ENCODE peak calls at places on chromosomes 11 and 22, in five cellular contexts. S, R, P, U and D are unnamed samples.

GRCh38 chr11:62664405-62665074 is 470 bp downstream of the C11orf98 start:
- DNase-seq in U (peak; percentile 76), S (peak; percentile 20), R (peak; percentile 71), P (no peak), D (peak; percentile 49)

GRCh38 chr11:26948881-26949280 is 45.0 kb upstream of the FIBIN start:
- DNase-seq in S (no peak), R (peak; percentile 45), P (no peak), U (no peak), D (no peak)

GRCh38 chr22:33923660-33924246 is 3.5 kb upstream of the LARGE1 start:
- DNase-seq in P (peak; percentile 42), U (peak; percentile 80), S (no peak), R (peak; percentile 84), D (peak; percentile 85)

GRCh38 chr11:75508051-75508561 is 17.6 kb downstream of the GDPD5 start:
- DNase-seq in S (no peak), U (no peak), P (no peak), R (no peak), D (no peak)

GRCh38 chr11:47183031-47183856 is 3.0 kb downstream of the PACSIN3 start:
- DNase-seq in P (no peak), U (no peak), R (no peak), S (peak; percentile 54), D (no peak)

GRCh38 chr11:40130427-40130826 is 1329.0 kb downstream of the LRRC4C start:
- DNase-seq in R (no peak), S (no peak), P (no peak), U (no peak), D (no peak)

GRCh38 chr11:95296165-95296564 is 65.2 kb upstream of the SESN3 start:
- DNase-seq in P (peak; percentile 31), S (no peak), R (no peak), U (peak; percentile 48), D (no peak)

GRCh38 chr11:66334605-66335442 is 1.4 kb downstream of the RIN1 start:
- DNase-seq in R (no peak), U (no peak), S (no peak), P (no peak), D (no peak)

GRCh38 chr11:111735262-111736116 is 30.7 kb downstream of the PPP2R1B start:
- DNase-seq in S (peak; percentile 73), R (peak; percentile 99), U (peak; percentile 74), P (peak; percentile 82), D (peak; percentile 99)

GRCh38 chr11:112498701-112499100 is 238.0 kb upstream of the PLET1 start:
- DNase-seq in R (peak; percentile 8), S (no peak), P (no peak), U (no peak), D (no peak)

GRCh38 chr11:33670250-33671011 is 30.2 kb downstream of the C11orf91 start:
- DNase-seq in S (no peak), U (no peak), R (peak; percentile 88), P (no peak), D (peak; percentile 61)

GRCh38 chr11:27571151-27571840 is 64.7 kb upstream of the LIN7C start:
- DNase-seq in S (no peak), P (no peak), U (no peak), R (peak; percentile 26), D (peak; percentile 43)

GRCh38 chr11:290621-291231 is 1.8 kb downstream of the PGGHG start:
- DNase-seq in P (no peak), S (peak; percentile 12), U (peak; percentile 4), R (no peak), D (no peak)

GRCh38 chr11:117986981-117987495 is 844 bp downstream of the IL10RA start:
- DNase-seq in P (no peak), S (no peak), R (peak; percentile 23), U (no peak), D (no peak)

GRCh38 chr11:22787565-22788162 is 41.9 kb downstream of the SVIP start:
- DNase-seq in S (no peak), R (peak; percentile 72), P (no peak), U (peak; percentile 19), D (peak; percentile 76)

GRCh38 chr11:117010808-117011540 is 87.3 kb downstream of the SIK3 start:
- DNase-seq in R (peak; percentile 96), S (no peak), P (peak; percentile 42), U (no peak), D (peak; percentile 89)

GRCh38 chr22:41178425-41178975 is 26.6 kb upstream of the L3MBTL2 start:
- DNase-seq in S (peak; percentile 73), R (no peak), P (no peak), U (peak; percentile 14), D (no peak)

GRCh38 chr22:37708580-37709444 is 12.0 kb downstream of the TRIOBP start:
- DNase-seq in S (peak; percentile 29), P (no peak), U (peak; percentile 25), R (no peak), D (no peak)

GRCh38 chr22:25495286-25495685 is 69.2 kb upstream of the GRK3 start:
- DNase-seq in P (no peak), U (peak; percentile 15), R (no peak), S (no peak), D (no peak)

GRCh38 chr11:125166347-125166841 is 1.8 kb downstream of the PKNOX2 start:
- DNase-seq in R (peak; percentile 53), S (peak; percentile 24), P (no peak), U (peak; percentile 37), D (peak; percentile 37)

GRCh38 chr11:125165664-125166346 is 1.3 kb downstream of the PKNOX2 start:
- DNase-seq in P (no peak), S (no peak), R (peak; percentile 66), U (no peak), D (peak; percentile 50)

GRCh38 chr11:125167954-125168821 is 3.6 kb downstream of the PKNOX2 start:
- DNase-seq in U (peak; percentile 84), R (peak; percentile 41), S (no peak), P (no peak), D (peak; percentile 73)

GRCh38 chr11:125167292-125167953 is 2.9 kb downstream of the PKNOX2 start:
- DNase-seq in U (peak; percentile 71), P (peak; percentile 65), R (no peak), S (peak; percentile 33), D (peak; percentile 56)

GRCh38 chr11:125166903-125167291 is 2.3 kb downstream of the PKNOX2 start:
- DNase-seq in P (no peak), R (no peak), U (no peak), S (no peak), D (no peak)
- H3K4me3 ChIP-seq in P (peak overlapping the region; percentile 55), R (peak overlapping the region; percentile 74), U (no peak overlapping the region), S (peak overlapping the region; percentile 83), D (peak overlapping the region; percentile 81)

GRCh38 chr11:91397134-91397468 is 827.5 kb upstream of the FAT3 start:
- DNase-seq in P (no peak), R (no peak), S (no peak), U (no peak), D (no peak)

GRCh38 chr11:91394718-91395414 is 829.8 kb upstream of the FAT3 start:
- DNase-seq in R (no peak), U (peak; percentile 56), P (no peak), S (no peak), D (no peak)

GRCh38 chr11:91394073-91394717 is 830.4 kb upstream of the FAT3 start:
- DNase-seq in R (no peak), S (no peak), U (peak; percentile 4), P (no peak), D (no peak)

GRCh38 chr11:91396243-91397133 is 828.1 kb upstream of the FAT3 start:
- DNase-seq in P (no peak), U (no peak), S (no peak), R (no peak), D (no peak)
- H3K4me3 ChIP-seq in P (no peak overlapping the region), U (no peak overlapping the region), S (no peak overlapping the region), R (no peak overlapping the region), D (no peak overlapping the region)

GRCh38 chr11:82734120-82734479 is 436 bp upstream of the FAM181B start:
- DNase-seq in P (no peak), U (no peak), R (no peak), S (no peak), D (no peak)
- H3K4me3 ChIP-seq in P (peak overlapping the region; percentile 41), U (no peak overlapping the region), R (peak overlapping the region; percentile 55), S (peak overlapping the region; percentile 71), D (no peak overlapping the region)

GRCh38 chr22:24207264-24208011 is 26.2 kb downstream of the SUSD2 start:
- DNase-seq in U (no peak), P (no peak), R (peak; percentile 53), S (no peak), D (peak; percentile 60)
- H3K4me3 ChIP-seq in U (no peak overlapping the region), P (no peak overlapping the region), R (peak overlapping the region; percentile 25), S (peak overlapping the region; percentile 9), D (no peak overlapping the region)

DNA sequence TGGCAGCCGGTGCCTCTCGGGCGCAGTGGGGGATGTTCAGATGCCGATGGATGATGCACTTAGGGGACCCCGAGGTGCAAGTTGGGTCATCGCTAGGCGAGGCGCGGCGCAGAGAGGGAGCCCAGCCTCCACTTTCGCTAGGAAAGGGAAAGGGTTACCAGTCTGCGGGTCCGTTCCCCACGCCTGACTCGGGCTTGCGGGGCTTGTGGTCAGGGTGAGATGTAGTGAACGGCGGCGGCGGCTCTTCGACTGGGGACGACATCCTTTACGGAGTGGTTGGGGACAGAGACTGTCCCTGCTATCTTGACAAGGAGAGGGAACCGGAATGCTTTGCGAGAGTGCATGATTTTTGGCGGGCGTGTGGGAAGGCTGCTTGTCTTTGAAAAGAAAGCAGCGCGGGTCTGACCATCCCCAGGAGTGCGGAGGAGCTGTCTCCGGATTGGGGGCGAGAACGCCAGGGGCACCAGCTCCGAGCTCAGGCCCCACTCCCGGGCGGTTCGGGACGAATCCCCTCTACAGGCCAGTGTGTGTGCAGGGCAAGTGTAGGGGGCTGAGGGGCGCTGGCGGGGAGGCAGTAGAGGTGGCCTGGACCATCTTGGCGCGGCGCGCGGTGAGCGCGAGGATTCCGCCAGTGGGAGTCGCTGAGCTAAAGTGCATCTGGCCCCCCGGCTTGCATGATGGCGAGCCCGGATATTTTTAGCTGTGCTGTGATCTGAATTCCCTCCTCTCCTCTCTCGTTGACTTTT is 1.1 kb downstream of the FAT3 start:
- DNase-seq in R (peak; percentile 34), S (no peak), P (no peak), U (no peak), D (no peak)
- H3K4me3 ChIP-seq in R (peak overlapping the region; percentile 71), S (peak overlapping the region; percentile 60), P (peak overlapping the region; percentile 21), U (no peak overlapping the region), D (no peak overlapping the region)